ENCODE peak calls at places on chromosome 18, in five cellular contexts. One of them, this sample, is unnamed.

GRCh38 chr18:27952741-27953140 is 224.2 kb downstream of the CDH2 start:
- DNase-seq in mesothelial cell of epicardium: no peak
- DNase-seq in IMR-90: no peak
- DNase-seq in AG10803: no peak
- DNase-seq in heart left ventricle: no peak
- DNase-seq in this sample: no peak

GRCh38 chr18:3453540-3454364 is 3.8 kb downstream of the TGIF1 start:
- DNase-seq in IMR-90: peak
- DNase-seq in AG10803: peak
- DNase-seq in heart left ventricle: peak
- DNase-seq in mesothelial cell of epicardium: no peak
- DNase-seq in this sample: no peak

GRCh38 chr18:77234504-77235365 is 14.9 kb upstream of the GALR1 start:
- DNase-seq in IMR-90: no peak
- DNase-seq in AG10803: no peak
- DNase-seq in mesothelial cell of epicardium: no peak
- DNase-seq in heart left ventricle: no peak
- DNase-seq in this sample: no peak

GRCh38 chr18:44679912-44680270 is 797 bp upstream of the SETBP1 start:
- DNase-seq in mesothelial cell of epicardium: peak
- DNase-seq in AG10803: peak
- DNase-seq in heart left ventricle: peak
- DNase-seq in IMR-90: peak
- DNase-seq in this sample: no peak

GRCh38 chr18:35756506-35757117 is 175.1 kb downstream of the GALNT1 start:
- DNase-seq in IMR-90: peak
- DNase-seq in heart left ventricle: no peak
- DNase-seq in AG10803: peak
- DNase-seq in mesothelial cell of epicardium: no peak
- DNase-seq in this sample: peak

GRCh38 chr18:54775686-54776085 is 52.6 kb upstream of the RAB27B start:
- DNase-seq in mesothelial cell of epicardium: no peak
- DNase-seq in AG10803: peak
- DNase-seq in heart left ventricle: no peak
- DNase-seq in IMR-90: peak
- DNase-seq in this sample: no peak

GRCh38 chr18:63683152-63683551 is 19.6 kb upstream of the SERPINB11 start:
- DNase-seq in AG10803: peak
- DNase-seq in heart left ventricle: no peak
- DNase-seq in mesothelial cell of epicardium: no peak
- DNase-seq in IMR-90: peak
- DNase-seq in this sample: no peak

GRCh38 chr18:68740966-68741365 is 26.1 kb upstream of the TMX3 start:
- DNase-seq in mesothelial cell of epicardium: no peak
- DNase-seq in AG10803: peak
- DNase-seq in heart left ventricle: no peak
- DNase-seq in IMR-90: peak
- DNase-seq in this sample: no peak

GRCh38 chr18:58095251-58095650 is 51.2 kb downstream of the NEDD4L start:
- DNase-seq in IMR-90: no peak
- DNase-seq in mesothelial cell of epicardium: no peak
- DNase-seq in heart left ventricle: no peak
- DNase-seq in AG10803: no peak
- DNase-seq in this sample: peak

This sample was measured in D721Med.